ENCODE peak calls at places on chromosomes 5 and 9, in six cellular contexts. One of them, this sample, is unnamed.

GRCh38 chr9:137021979-137022619 is 5.9 kb downstream of the ABCA2 start:
- DNase-seq in CD8-positive, alpha-beta T cell: peak; percentile 46
- DNase-seq in AG09309: no peak
- DNase-seq in psoas muscle: peak; percentile 81
- DNase-seq in lower leg skin: no peak
- DNase-seq in ovary: no peak
- DNase-seq in this sample: no peak

GRCh38 chr9:123727332-123727731 is 202.6 kb downstream of the DENND1A start:
- DNase-seq in CD8-positive, alpha-beta T cell: no peak
- DNase-seq in AG09309: no peak
- DNase-seq in psoas muscle: no peak
- DNase-seq in lower leg skin: no peak
- DNase-seq in ovary: no peak
- DNase-seq in this sample: no peak

GRCh38 chr9:116494815-116495634 is 192.1 kb upstream of the TRIM32 start:
- DNase-seq in CD8-positive, alpha-beta T cell: no peak
- DNase-seq in AG09309: no peak
- DNase-seq in psoas muscle: no peak
- DNase-seq in lower leg skin: no peak
- DNase-seq in ovary: no peak
- DNase-seq in this sample: no peak

GRCh38 chr9:94740191-94740874 is 13.8 kb downstream of the AOPEP start:
- DNase-seq in CD8-positive, alpha-beta T cell: no peak
- DNase-seq in AG09309: no peak
- DNase-seq in psoas muscle: no peak
- DNase-seq in lower leg skin: no peak
- DNase-seq in ovary: no peak
- DNase-seq in this sample: no peak

GRCh38 chr5:61575103-61575502 is 243.0 kb downstream of the ZSWIM6 start:
- DNase-seq in CD8-positive, alpha-beta T cell: no peak
- DNase-seq in AG09309: peak; percentile 41
- DNase-seq in psoas muscle: no peak
- DNase-seq in lower leg skin: no peak
- DNase-seq in ovary: no peak
- DNase-seq in this sample: peak; percentile 28

GRCh38 chr5:454936-455335 is 12.0 kb downstream of the EXOC3 start:
- DNase-seq in CD8-positive, alpha-beta T cell: no peak
- DNase-seq in AG09309: no peak
- DNase-seq in psoas muscle: peak; percentile 37
- DNase-seq in lower leg skin: no peak
- DNase-seq in ovary: no peak
- DNase-seq in this sample: no peak

GRCh38 chr9:21994526-21994995 is at the start of gene CDKN2B-AS1:
- DNase-seq in CD8-positive, alpha-beta T cell: no peak
- DNase-seq in AG09309: no peak
- DNase-seq in psoas muscle: peak; percentile 63
- DNase-seq in lower leg skin: no peak
- DNase-seq in ovary: peak; percentile 39
- DNase-seq in this sample: no peak

GRCh38 chr9:99189887-99190596 is 31.7 kb downstream of the ALG2 start:
- DNase-seq in CD8-positive, alpha-beta T cell: no peak
- DNase-seq in AG09309: no peak
- DNase-seq in psoas muscle: no peak
- DNase-seq in lower leg skin: no peak
- DNase-seq in ovary: no peak
- DNase-seq in this sample: no peak

GRCh38 chr9:106772523-106773290 is 90.3 kb upstream of the ZNF462 start:
- DNase-seq in CD8-positive, alpha-beta T cell: no peak
- DNase-seq in AG09309: no peak
- DNase-seq in psoas muscle: no peak
- DNase-seq in lower leg skin: no peak
- DNase-seq in ovary: no peak
- DNase-seq in this sample: no peak

GRCh38 chr9:132632426-132632825 is 37.4 kb downstream of the DDX31 start:
- DNase-seq in CD8-positive, alpha-beta T cell: no peak
- DNase-seq in AG09309: no peak
- DNase-seq in psoas muscle: no peak
- DNase-seq in lower leg skin: no peak
- DNase-seq in ovary: no peak
- DNase-seq in this sample: no peak

GRCh38 chr9:33329117-33329563 is 38.8 kb downstream of the NFX1 start:
- DNase-seq in CD8-positive, alpha-beta T cell: no peak
- DNase-seq in AG09309: peak; percentile 95
- DNase-seq in psoas muscle: peak; percentile 60
- DNase-seq in lower leg skin: peak; percentile 57
- DNase-seq in ovary: no peak
- DNase-seq in this sample: peak; percentile 87

GRCh38 chr5:140242099-140242498 is 60.8 kb downstream of the PFDN1 start:
- DNase-seq in CD8-positive, alpha-beta T cell: no peak
- DNase-seq in AG09309: no peak
- DNase-seq in psoas muscle: no peak
- DNase-seq in lower leg skin: no peak
- DNase-seq in ovary: no peak
- DNase-seq in this sample: no peak

GRCh38 chr5:150513375-150514309 is 5.7 kb downstream of the NDST1 start:
- DNase-seq in CD8-positive, alpha-beta T cell: no peak
- DNase-seq in AG09309: no peak
- DNase-seq in psoas muscle: peak; percentile 53
- DNase-seq in lower leg skin: no peak
- DNase-seq in ovary: no peak
- DNase-seq in this sample: no peak

GRCh38 chr9:126023962-126024361 is 276.8 kb downstream of the PBX3 start:
- DNase-seq in CD8-positive, alpha-beta T cell: no peak
- DNase-seq in AG09309: no peak
- DNase-seq in psoas muscle: peak; percentile 3
- DNase-seq in lower leg skin: no peak
- DNase-seq in ovary: no peak
- DNase-seq in this sample: no peak

GRCh38 chr5:36240779-36241635 is 718 bp downstream of the NADK2 start:
- DNase-seq in CD8-positive, alpha-beta T cell: peak; percentile 10
- DNase-seq in AG09309: no peak
- DNase-seq in psoas muscle: peak; percentile 74
- DNase-seq in lower leg skin: peak; percentile 48
- DNase-seq in ovary: peak; percentile 83
- DNase-seq in this sample: no peak

GRCh38 chr9:111036068-111036789 is 2.0 kb downstream of the LPAR1 start:
- DNase-seq in CD8-positive, alpha-beta T cell: no peak
- DNase-seq in AG09309: no peak
- DNase-seq in psoas muscle: peak; percentile 75
- DNase-seq in lower leg skin: peak; percentile 57
- DNase-seq in ovary: peak; percentile 31
- DNase-seq in this sample: no peak

GRCh38 chr9:77011973-77012817 is 7.3 kb upstream of the FOXB2 start:
- DNase-seq in CD8-positive, alpha-beta T cell: peak; percentile 52
- DNase-seq in AG09309: no peak
- DNase-seq in psoas muscle: peak; percentile 70
- DNase-seq in lower leg skin: no peak
- DNase-seq in ovary: peak; percentile 49
- DNase-seq in this sample: no peak

GRCh38 chr9:87765521-87765920 is 39.6 kb downstream of the CTSL start:
- DNase-seq in CD8-positive, alpha-beta T cell: no peak
- DNase-seq in AG09309: no peak
- DNase-seq in psoas muscle: no peak
- DNase-seq in lower leg skin: no peak
- DNase-seq in ovary: no peak
- DNase-seq in this sample: no peak

GRCh38 chr5:83097582-83098265 is 20.4 kb downstream of the XRCC4 start:
- DNase-seq in CD8-positive, alpha-beta T cell: no peak
- DNase-seq in AG09309: no peak
- DNase-seq in psoas muscle: no peak
- DNase-seq in lower leg skin: no peak
- DNase-seq in ovary: no peak
- DNase-seq in this sample: no peak

GRCh38 chr9:136539427-136540412 is 6.1 kb downstream of the NOTCH1 start:
- DNase-seq in CD8-positive, alpha-beta T cell: peak; percentile 79
- DNase-seq in AG09309: no peak
- DNase-seq in psoas muscle: peak; percentile 90
- DNase-seq in lower leg skin: peak; percentile 93
- DNase-seq in ovary: peak; percentile 43
- DNase-seq in this sample: no peak

GRCh38 chr5:118700510-118700909 is 287.8 kb downstream of the DTWD2 start:
- DNase-seq in CD8-positive, alpha-beta T cell: no peak
- DNase-seq in AG09309: no peak
- DNase-seq in psoas muscle: no peak
- DNase-seq in lower leg skin: no peak
- DNase-seq in ovary: no peak
- DNase-seq in this sample: no peak

GRCh38 chr9:12933957-12934356 is 159.1 kb downstream of the LURAP1L start:
- DNase-seq in CD8-positive, alpha-beta T cell: no peak
- DNase-seq in AG09309: no peak
- DNase-seq in psoas muscle: no peak
- DNase-seq in lower leg skin: no peak
- DNase-seq in ovary: no peak
- DNase-seq in this sample: peak; percentile 32

GRCh38 chr5:161851691-161852299 is 3.9 kb downstream of the GABRA1 start:
- DNase-seq in CD8-positive, alpha-beta T cell: no peak
- DNase-seq in AG09309: no peak
- DNase-seq in psoas muscle: no peak
- DNase-seq in lower leg skin: no peak
- DNase-seq in ovary: no peak
- DNase-seq in this sample: no peak

GRCh38 chr5:39164016-39164415 is 55.3 kb downstream of the FYB1 start:
- DNase-seq in CD8-positive, alpha-beta T cell: no peak
- DNase-seq in AG09309: no peak
- DNase-seq in psoas muscle: no peak
- DNase-seq in lower leg skin: no peak
- DNase-seq in ovary: no peak
- DNase-seq in this sample: no peak

GRCh38 chr9:107868166-107868565 is 378.6 kb upstream of the KLF4 start:
- DNase-seq in CD8-positive, alpha-beta T cell: no peak
- DNase-seq in AG09309: no peak
- DNase-seq in psoas muscle: no peak
- DNase-seq in lower leg skin: no peak
- DNase-seq in ovary: no peak
- DNase-seq in this sample: no peak

GRCh38 chr9:98944130-98945074 is 695 bp downstream of the COL15A1 start:
- DNase-seq in CD8-positive, alpha-beta T cell: no peak
- DNase-seq in AG09309: no peak
- DNase-seq in psoas muscle: no peak
- DNase-seq in lower leg skin: no peak
- DNase-seq in ovary: peak; percentile 51
- DNase-seq in this sample: no peak

GRCh38 chr9:88092699-88093359 is 45.4 kb downstream of the SPATA31C2 start:
- DNase-seq in CD8-positive, alpha-beta T cell: no peak
- DNase-seq in AG09309: no peak
- DNase-seq in psoas muscle: no peak
- DNase-seq in lower leg skin: no peak
- DNase-seq in ovary: no peak
- DNase-seq in this sample: no peak

GRCh38 chr9:117704024-117704575 is at the start of gene TLR4:
- DNase-seq in CD8-positive, alpha-beta T cell: no peak
- DNase-seq in AG09309: no peak
- DNase-seq in psoas muscle: peak; percentile 75
- DNase-seq in lower leg skin: peak; percentile 67
- DNase-seq in ovary: peak; percentile 44
- DNase-seq in this sample: peak; percentile 37

GRCh38 chr9:34454571-34455065 is 3.8 kb downstream of the FAM219A start:
- DNase-seq in CD8-positive, alpha-beta T cell: no peak
- DNase-seq in AG09309: no peak
- DNase-seq in psoas muscle: peak; percentile 68
- DNase-seq in lower leg skin: peak; percentile 27
- DNase-seq in ovary: no peak
- DNase-seq in this sample: no peak
- TF ChIP-seq CTCF in CD8-positive, alpha-beta T cell: no peak
- TF ChIP-seq CTCF in AG09309: peak; percentile 24
- TF ChIP-seq CTCF in psoas muscle: peak; percentile 21
- TF ChIP-seq CTCF in lower leg skin: no peak
- TF ChIP-seq CTCF in ovary: no peak
- TF ChIP-seq CTCF in this sample: no peak

GRCh38 chr9:38018964-38019602 is 49.9 kb downstream of the SHB start:
- DNase-seq in CD8-positive, alpha-beta T cell: no peak
- DNase-seq in AG09309: no peak
- DNase-seq in psoas muscle: no peak
- DNase-seq in lower leg skin: no peak
- DNase-seq in ovary: no peak
- DNase-seq in this sample: no peak
- H3K4me3 ChIP-seq in CD8-positive, alpha-beta T cell: no peak overlapping the region
- H3K4me3 ChIP-seq in AG09309: no peak overlapping the region
- H3K4me3 ChIP-seq in psoas muscle: no peak overlapping the region
- H3K4me3 ChIP-seq in lower leg skin: no peak overlapping the region
- H3K4me3 ChIP-seq in ovary: no peak overlapping the region
- H3K4me3 ChIP-seq in this sample: no peak overlapping the region

GRCh38 chr9:112166176-112167140 is 8.6 kb downstream of the SUSD1 start:
- DNase-seq in CD8-positive, alpha-beta T cell: no peak
- DNase-seq in AG09309: no peak
- DNase-seq in psoas muscle: peak; percentile 70
- DNase-seq in lower leg skin: no peak
- DNase-seq in ovary: peak; percentile 20
- DNase-seq in this sample: peak; percentile 74
- TF ChIP-seq CTCF in CD8-positive, alpha-beta T cell: no peak
- TF ChIP-seq CTCF in AG09309: peak; percentile 14
- TF ChIP-seq CTCF in psoas muscle: no peak
- TF ChIP-seq CTCF in lower leg skin: no peak
- TF ChIP-seq CTCF in ovary: no peak
- TF ChIP-seq CTCF in this sample: peak; percentile 36

DNA sequence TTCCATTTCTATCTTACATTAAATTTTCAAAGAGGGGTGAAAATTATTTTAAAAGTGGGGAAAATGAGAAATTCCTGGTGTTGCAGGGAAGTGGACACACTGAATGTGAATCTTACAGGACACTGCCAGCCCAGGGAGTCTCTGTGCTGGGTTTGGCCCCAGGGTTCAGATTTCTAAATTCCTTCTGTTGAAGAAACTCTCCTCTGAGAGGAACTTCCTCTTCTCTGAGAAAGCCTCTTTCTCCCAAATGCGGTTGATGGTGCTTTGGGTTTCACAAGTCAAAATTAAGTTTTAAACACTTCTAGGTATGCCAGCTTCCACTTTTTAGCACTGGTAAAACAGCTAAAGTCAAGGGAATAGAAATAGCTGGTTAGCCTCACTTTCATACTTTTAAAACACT is 317.9 kb upstream of the ITGA1 start:
- DNase-seq in CD8-positive, alpha-beta T cell: no peak
- DNase-seq in AG09309: no peak
- DNase-seq in psoas muscle: no peak
- DNase-seq in lower leg skin: no peak
- DNase-seq in ovary: no peak
- DNase-seq in this sample: no peak
- H3K4me3 ChIP-seq in CD8-positive, alpha-beta T cell: no peak overlapping the region
- H3K4me3 ChIP-seq in AG09309: no peak overlapping the region
- H3K4me3 ChIP-seq in psoas muscle: no peak overlapping the region
- H3K4me3 ChIP-seq in lower leg skin: no peak overlapping the region
- H3K4me3 ChIP-seq in ovary: no peak overlapping the region
- H3K4me3 ChIP-seq in this sample: no peak overlapping the region

This sample was measured in kidney epithelial cell.